ENCODE peak calls at places on chromosomes 11 and 22, in seven cellular contexts. V, A, Z, S, D, B and J are unnamed samples.

GRCh38 chr11:8252388-8252787 is 11.3 kb downstream of the LMO1 start:
- DNase-seq in V (no peak), A (no peak), Z (no peak), S (peak; percentile 20), D (peak; percentile 30), B (no peak), J (peak; percentile 13)

GRCh38 chr11:55357560-55358184 is 10.1 kb upstream of the OR4A15 start:
- DNase-seq in V (peak; percentile 19), A (no peak), Z (no peak), S (no peak), D (peak; percentile 31), B (no peak), J (no peak)

GRCh38 chr11:134275534-134276395 is at the start of gene GLB1L3:
- DNase-seq in V (no peak), A (peak; percentile 63), Z (peak; percentile 33), S (no peak), D (no peak), B (no peak), J (no peak)

GRCh38 chr11:61173456-61173855 is 12.2 kb upstream of the VPS37C start:
- DNase-seq in V (peak; percentile 41), A (peak; percentile 12), Z (no peak), S (no peak), D (peak; percentile 84), B (no peak), J (no peak)

GRCh38 chr11:117819096-117820040 is 5.2 kb downstream of the FXYD2 start:
- DNase-seq in V (peak; percentile 41), A (peak; percentile 66), Z (peak; percentile 76), S (peak; percentile 32), D (peak; percentile 86), B (no peak), J (peak; percentile 71)

GRCh38 chr11:639324-639977 is 2.4 kb downstream of the DRD4 start:
- DNase-seq in V (no peak), A (no peak), Z (no peak), S (no peak), D (no peak), B (no peak), J (no peak)

GRCh38 chr22:33579448-33580093 is 340.7 kb downstream of the LARGE1 start:
- DNase-seq in V (peak; percentile 4), A (peak; percentile 28), Z (peak; percentile 69), S (no peak), D (peak; percentile 40), B (no peak), J (no peak)

GRCh38 chr11:115682101-115682500 is 177.9 kb upstream of the CADM1 start:
- DNase-seq in V (no peak), A (no peak), Z (no peak), S (no peak), D (no peak), B (no peak), J (no peak)

GRCh38 chr11:45264839-45265515 is 21.2 kb downstream of the SYT13 start:
- DNase-seq in V (no peak), A (peak; percentile 85), Z (no peak), S (no peak), D (peak; percentile 82), B (peak; percentile 14), J (no peak)

GRCh38 chr11:45265963-45266692 is 20.0 kb downstream of the SYT13 start:
- DNase-seq in V (no peak), A (no peak), Z (peak; percentile 44), S (no peak), D (no peak), B (no peak), J (no peak)

GRCh38 chr11:45269678-45270077 is 16.5 kb downstream of the SYT13 start:
- DNase-seq in V (no peak), A (no peak), Z (no peak), S (no peak), D (no peak), B (no peak), J (no peak)

GRCh38 chr11:45267660-45268340 is 18.3 kb downstream of the SYT13 start:
- DNase-seq in V (no peak), A (no peak), Z (peak; percentile 19), S (no peak), D (peak; percentile 23), B (no peak), J (no peak)

GRCh38 chr11:45266693-45267451 is 19.3 kb downstream of the SYT13 start:
- DNase-seq in V (no peak), A (no peak), Z (peak; percentile 85), S (no peak), D (no peak), B (no peak), J (no peak)
- TF ChIP-seq CTCF in V (no peak), A (peak; percentile 35), Z (peak; percentile 38), S (no peak), D (peak; percentile 55), B (peak; percentile 28), J (peak; percentile 44)

GRCh38 chr22:29912605-29913398 is 29.8 kb downstream of the MTMR3 start:
- DNase-seq in V (no peak), A (peak; percentile 35), Z (no peak), S (no peak), D (peak; percentile 81), B (peak; percentile 26), J (no peak)
- TF ChIP-seq CTCF in V (no peak), A (no peak), Z (no peak), S (no peak), D (no peak), B (no peak), J (no peak)

GRCh38 chr11:78429209-78429608 is 11.6 kb upstream of the GAB2 start:
- DNase-seq in V (no peak), A (no peak), Z (no peak), S (no peak), D (no peak), B (no peak), J (no peak)

GRCh38 chr11:78428273-78428651 is 10.6 kb upstream of the GAB2 start:
- DNase-seq in V (no peak), A (no peak), Z (no peak), S (no peak), D (no peak), B (no peak), J (no peak)

GRCh38 chr11:78428773-78429172 is 11.2 kb upstream of the GAB2 start:
- DNase-seq in V (no peak), A (no peak), Z (no peak), S (no peak), D (no peak), B (no peak), J (no peak)

GRCh38 chr11:78426845-78427244 is 9.2 kb upstream of the GAB2 start:
- DNase-seq in V (no peak), A (no peak), Z (no peak), S (no peak), D (no peak), B (no peak), J (no peak)

GRCh38 chr11:78427615-78428272 is 10.1 kb upstream of the GAB2 start:
- DNase-seq in V (no peak), A (peak; percentile 57), Z (no peak), S (no peak), D (no peak), B (no peak), J (peak; percentile 47)
- TF ChIP-seq CTCF in V (no peak), A (no peak), Z (no peak), S (no peak), D (no peak), B (no peak), J (no peak)

DNA sequence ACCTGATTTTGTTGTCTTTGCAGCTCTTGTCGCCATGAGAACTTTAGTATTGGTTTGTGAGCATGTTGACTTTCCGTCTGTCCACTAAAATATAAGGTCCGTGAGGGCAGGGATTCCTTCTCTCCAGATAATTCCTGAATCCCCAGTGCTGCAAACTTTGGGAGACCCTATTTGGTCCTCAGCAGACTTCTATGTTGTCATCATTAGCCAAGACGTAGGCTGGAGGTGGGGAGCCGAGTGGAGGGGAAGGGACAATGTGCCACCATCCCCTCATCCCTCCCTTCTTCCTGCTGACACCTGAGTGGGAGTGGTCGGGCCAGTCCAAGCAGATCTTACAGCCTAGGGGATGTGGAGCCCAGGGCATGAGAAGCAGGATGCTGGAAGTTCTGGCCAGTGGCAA is 690.6 kb downstream of the TBC1D22A start:
- DNase-seq in V (no peak), A (no peak), Z (no peak), S (no peak), D (no peak), B (no peak), J (no peak)
- TF ChIP-seq CTCF in V (no peak), A (no peak), Z (no peak), S (no peak), D (no peak), B (no peak), J (no peak)

GRCh38 chr11:103609117-103610066 is 427.0 kb upstream of the DDI1 start:
- DNase-seq in V (no peak), A (peak; percentile 87), Z (no peak), S (no peak), D (peak; percentile 97), B (peak; percentile 66), J (no peak)
- TF ChIP-seq CTCF in V (peak; percentile 10), A (peak; percentile 66), Z (no peak), S (no peak), D (peak; percentile 91), B (peak; percentile 88), J (no peak)

GRCh38 chr11:69662021-69662698 is 13.0 kb downstream of the LTO1 start:
- DNase-seq in V (no peak), A (no peak), Z (no peak), S (no peak), D (no peak), B (no peak), J (peak; percentile 57)
- TF ChIP-seq CTCF in V (no peak), A (peak; percentile 23), Z (no peak), S (no peak), D (peak; percentile 55), B (peak; percentile 23), J (no peak)

GRCh38 chr22:19801340-19802000 is 40.9 kb downstream of the TBX1 start:
- DNase-seq in V (no peak), A (no peak), Z (no peak), S (no peak), D (no peak), B (no peak), J (no peak)
- TF ChIP-seq CTCF in V (no peak), A (no peak), Z (no peak), S (no peak), D (peak; percentile 5), B (no peak), J (no peak)

GRCh38 chr11:6124245-6124644 is 16.8 kb downstream of the OR56B4 start:
- DNase-seq in V (no peak), A (no peak), Z (no peak), S (no peak), D (no peak), B (no peak), J (no peak)
- TF ChIP-seq CTCF in V (no peak), A (no peak), Z (no peak), S (no peak), D (no peak), B (no peak), J (no peak)

GRCh38 chr11:78587446-78587845 is 12.8 kb upstream of the NARS2 start:
- DNase-seq in V (no peak), A (no peak), Z (no peak), S (no peak), D (no peak), B (no peak), J (no peak)

GRCh38 chr11:78588517-78588916 is 13.9 kb upstream of the NARS2 start:
- DNase-seq in V (no peak), A (no peak), Z (no peak), S (no peak), D (no peak), B (no peak), J (no peak)

GRCh38 chr11:78583889-78584288 is 9.2 kb upstream of the NARS2 start:
- DNase-seq in V (no peak), A (no peak), Z (no peak), S (no peak), D (no peak), B (no peak), J (no peak)

GRCh38 chr11:78586452-78587046 is 11.9 kb upstream of the NARS2 start:
- DNase-seq in V (peak; percentile 18), A (no peak), Z (no peak), S (no peak), D (peak; percentile 62), B (no peak), J (no peak)
- TF ChIP-seq CTCF in V (peak; percentile 56), A (peak; percentile 57), Z (peak; percentile 30), S (peak; percentile 52), D (peak; percentile 80), B (peak; percentile 48), J (peak; percentile 80)